ENCODE peak calls at places on chromosome 11, in four cellular contexts. One of them, this sample, is unnamed.

GRCh38 chr11:82927264-82927880 is 25.8 kb downstream of the DDIAS start:
- DNase-seq in WTC11: no peak
- DNase-seq in HepG2: peak
- DNase-seq in K562: peak
- DNase-seq in this sample: peak

GRCh38 chr11:70191495-70192140 is 11.5 kb upstream of the FADD start:
- DNase-seq in WTC11: peak
- DNase-seq in HepG2: peak
- DNase-seq in K562: peak
- DNase-seq in this sample: peak

GRCh38 chr11:117960406-117960805 is 25.8 kb upstream of the IL10RA start:
- DNase-seq in WTC11: no peak
- DNase-seq in HepG2: no peak
- DNase-seq in K562: no peak
- DNase-seq in this sample: no peak

GRCh38 chr11:58513747-58514367 is 6.0 kb upstream of the OR5B21 start:
- DNase-seq in WTC11: peak
- DNase-seq in HepG2: peak
- DNase-seq in K562: peak
- DNase-seq in this sample: peak

GRCh38 chr11:19558189-19558986 is 154.2 kb upstream of the NAV2 start:
- DNase-seq in WTC11: no peak
- DNase-seq in HepG2: no peak
- DNase-seq in K562: no peak
- DNase-seq in this sample: no peak

GRCh38 chr11:118607401-118608267 is at the start of gene PHLDB1:
- DNase-seq in WTC11: peak
- DNase-seq in HepG2: peak
- DNase-seq in K562: peak
- DNase-seq in this sample: peak

GRCh38 chr11:47004595-47005033 is 68.1 kb downstream of the CSTPP1 start:
- DNase-seq in WTC11: no peak
- DNase-seq in HepG2: peak
- DNase-seq in K562: peak
- DNase-seq in this sample: no peak

GRCh38 chr11:103878646-103879045 is 157.8 kb upstream of the DDI1 start:
- DNase-seq in WTC11: no peak
- DNase-seq in HepG2: no peak
- DNase-seq in K562: no peak
- DNase-seq in this sample: no peak

GRCh38 chr11:10561043-10561818 is 7.2 kb downstream of the LYVE1 start:
- DNase-seq in WTC11: no peak
- DNase-seq in HepG2: peak
- DNase-seq in K562: no peak
- DNase-seq in this sample: no peak

GRCh38 chr11:10875430-10876021 is 17.7 kb upstream of the ZBED5 start:
- DNase-seq in WTC11: no peak
- DNase-seq in HepG2: no peak
- DNase-seq in K562: no peak
- DNase-seq in this sample: no peak

GRCh38 chr11:65891180-65892136 is 985 bp downstream of the CCDC85B start:
- DNase-seq in WTC11: peak
- DNase-seq in HepG2: peak
- DNase-seq in K562: peak
- DNase-seq in this sample: no peak

GRCh38 chr11:69321877-69322350 is 28.0 kb downstream of the MYEOV start:
- DNase-seq in WTC11: no peak
- DNase-seq in HepG2: no peak
- DNase-seq in K562: no peak
- DNase-seq in this sample: no peak

GRCh38 chr11:58898106-58898505 is 41.2 kb upstream of the GLYATL1 start:
- DNase-seq in WTC11: no peak
- DNase-seq in HepG2: no peak
- DNase-seq in K562: no peak
- DNase-seq in this sample: no peak

GRCh38 chr11:99920956-99921355 is 766.1 kb upstream of the ARHGAP42 start:
- DNase-seq in WTC11: no peak
- DNase-seq in HepG2: no peak
- DNase-seq in K562: no peak
- DNase-seq in this sample: no peak

GRCh38 chr11:61955416-61956135 is 5.4 kb downstream of the BEST1 start:
- DNase-seq in WTC11: peak
- DNase-seq in HepG2: no peak
- DNase-seq in K562: peak
- DNase-seq in this sample: peak

DNA sequence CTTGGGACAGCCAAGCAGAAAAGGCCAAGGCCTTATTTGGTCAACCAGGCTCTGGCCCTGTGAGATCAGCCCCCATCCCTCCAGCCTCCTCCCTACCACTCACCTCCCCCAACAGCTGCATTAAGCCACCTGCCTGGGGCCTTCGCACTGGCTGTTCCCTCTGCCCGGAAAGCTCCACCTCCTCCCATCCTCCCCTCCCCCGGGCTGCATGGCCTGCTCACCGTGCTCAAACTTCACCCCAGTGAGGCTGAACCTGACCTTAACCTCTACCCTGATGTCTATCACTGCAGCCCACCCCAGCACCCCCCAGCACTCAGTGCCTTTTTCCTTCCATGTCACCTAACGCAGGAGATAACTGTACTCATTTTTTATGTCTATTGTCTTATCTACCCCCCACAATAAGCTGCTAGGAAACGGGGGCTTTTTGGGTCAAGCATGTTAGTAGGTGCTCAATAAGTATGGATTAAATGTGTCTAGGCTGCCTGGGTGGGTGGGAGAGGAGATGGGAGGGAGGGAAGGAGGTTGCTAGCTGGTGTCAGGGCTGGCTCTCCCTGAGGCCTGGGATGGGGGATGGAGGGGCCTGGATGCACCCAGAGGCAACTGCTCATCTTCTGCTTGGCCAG is 912 bp downstream of the PTPRCAP start:
- DNase-seq in WTC11: peak
- DNase-seq in HepG2: no peak
- DNase-seq in K562: peak
- DNase-seq in this sample: no peak
- TF ChIP-seq SP1 in WTC11: no peak
- TF ChIP-seq SP1 in HepG2: no peak
- TF ChIP-seq SP1 in K562: peak
- TF ChIP-seq SP1 in this sample: no peak

GRCh38 chr11:95231126-95231880 is at the start of gene SESN3:
- DNase-seq in WTC11: peak
- DNase-seq in HepG2: peak
- DNase-seq in K562: peak
- DNase-seq in this sample: peak

GRCh38 chr11:95228081-95228859 is 2.7 kb downstream of the SESN3 start:
- DNase-seq in WTC11: no peak
- DNase-seq in HepG2: no peak
- DNase-seq in K562: no peak
- DNase-seq in this sample: no peak

GRCh38 chr11:95231881-95232605 is 1.0 kb upstream of the SESN3 start:
- DNase-seq in WTC11: peak
- DNase-seq in HepG2: no peak
- DNase-seq in K562: no peak
- DNase-seq in this sample: peak

GRCh38 chr11:95229199-95230053 is 1.6 kb downstream of the SESN3 start:
- DNase-seq in WTC11: no peak
- DNase-seq in HepG2: no peak
- DNase-seq in K562: no peak
- DNase-seq in this sample: peak

DNA sequence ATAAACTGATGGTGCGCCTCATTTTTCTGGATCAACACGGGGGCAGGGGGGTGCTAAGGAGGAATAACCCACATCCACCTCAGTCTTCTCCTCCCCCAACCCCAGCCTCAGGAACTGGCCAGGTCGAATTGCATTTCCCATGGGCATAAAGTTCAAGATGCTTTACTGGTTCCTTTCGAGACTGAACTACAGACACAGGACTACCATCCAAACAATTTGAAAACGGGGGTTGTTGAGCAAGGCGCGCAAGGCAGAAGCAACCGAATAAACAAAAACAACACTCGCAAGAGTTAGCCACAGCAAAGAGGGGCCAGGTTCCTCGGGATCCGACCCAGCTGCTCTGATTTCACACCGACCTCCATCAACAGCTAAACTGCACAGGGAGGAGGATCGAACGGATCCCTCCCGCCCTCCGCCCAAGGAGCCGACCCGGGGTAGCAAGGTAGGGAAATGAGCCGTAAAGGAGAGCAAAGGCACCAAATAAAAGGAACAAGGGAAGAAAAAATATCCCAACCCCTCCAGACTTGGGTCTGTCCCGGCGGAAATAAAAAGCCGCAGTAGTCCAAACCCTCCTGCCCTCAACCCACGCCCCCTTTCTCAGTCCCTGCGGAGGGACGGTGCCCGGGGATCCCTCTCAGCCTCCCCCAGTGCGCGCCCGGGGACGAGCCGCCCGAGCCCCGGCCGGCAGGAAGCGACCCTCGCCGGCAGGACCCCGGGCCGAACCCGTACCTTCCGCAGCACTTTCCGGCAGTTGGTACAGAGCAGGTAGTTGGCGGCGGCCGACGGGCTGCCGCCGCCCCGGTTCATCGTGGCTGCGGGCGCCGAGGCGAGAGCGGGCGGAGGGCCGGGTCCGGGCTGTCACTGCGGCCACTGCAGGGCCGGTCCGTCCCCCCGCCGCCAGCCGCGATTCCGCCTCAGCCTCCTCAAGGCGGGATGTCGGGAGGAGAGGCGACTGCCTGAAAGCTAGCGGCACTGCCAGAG is 658 bp downstream of the SESN3 start:
- DNase-seq in WTC11: peak
- DNase-seq in HepG2: no peak
- DNase-seq in K562: peak
- DNase-seq in this sample: peak
- TF ChIP-seq ELF4 in WTC11: peak
- TF ChIP-seq ELF4 in HepG2: no peak
- TF ChIP-seq ELF4 in K562: no peak
- TF ChIP-seq ELF4 in this sample: no peak

GRCh38 chr11:113006916-113007445 is 45.8 kb downstream of the NCAM1 start:
- DNase-seq in WTC11: no peak
- DNase-seq in HepG2: no peak
- DNase-seq in K562: no peak
- DNase-seq in this sample: no peak
- TF ChIP-seq SP1 in WTC11: no peak
- TF ChIP-seq SP1 in HepG2: no peak
- TF ChIP-seq SP1 in K562: no peak
- TF ChIP-seq SP1 in this sample: no peak

GRCh38 chr11:110032257-110032656 is 60.9 kb upstream of the ZC3H12C start:
- DNase-seq in WTC11: no peak
- DNase-seq in HepG2: no peak
- DNase-seq in K562: no peak
- DNase-seq in this sample: no peak

GRCh38 chr11:110035339-110035738 is 57.9 kb upstream of the ZC3H12C start:
- DNase-seq in WTC11: no peak
- DNase-seq in HepG2: no peak
- DNase-seq in K562: no peak
- DNase-seq in this sample: no peak

GRCh38 chr11:110031171-110031570 is 62.0 kb upstream of the ZC3H12C start:
- DNase-seq in WTC11: no peak
- DNase-seq in HepG2: no peak
- DNase-seq in K562: no peak
- DNase-seq in this sample: no peak

GRCh38 chr11:110034816-110035215 is 58.4 kb upstream of the ZC3H12C start:
- DNase-seq in WTC11: no peak
- DNase-seq in HepG2: no peak
- DNase-seq in K562: no peak
- DNase-seq in this sample: no peak

DNA sequence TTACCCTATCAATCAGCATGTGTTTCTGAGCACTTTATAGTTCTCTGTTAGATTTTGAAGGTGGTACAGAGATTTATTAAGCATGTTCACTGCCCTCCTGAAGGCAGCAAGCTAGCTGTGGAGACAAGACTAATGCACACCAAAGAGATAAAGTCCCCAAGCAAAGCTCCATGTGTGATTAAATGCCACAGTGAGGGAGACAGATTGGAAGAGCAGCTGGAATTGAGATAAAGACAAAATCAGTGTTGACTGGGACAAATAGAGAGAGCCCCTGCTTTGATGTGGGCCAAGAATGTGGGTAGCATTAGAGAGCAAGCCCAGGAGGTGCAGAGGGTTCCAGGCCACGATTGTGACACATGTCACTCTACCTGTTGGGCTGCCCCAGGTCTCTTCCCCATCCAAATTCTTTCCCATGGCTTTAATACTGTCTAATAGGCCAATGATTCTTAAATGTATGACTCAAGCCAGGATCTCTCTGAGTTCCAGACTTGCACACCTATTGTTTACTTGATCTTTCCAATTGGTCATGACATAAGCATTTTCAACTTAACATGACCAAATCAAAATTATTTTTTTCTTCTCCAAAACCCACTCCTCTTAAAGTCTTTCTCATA is 60.1 kb upstream of the ZC3H12C start:
- DNase-seq in WTC11: no peak
- DNase-seq in HepG2: no peak
- DNase-seq in K562: no peak
- DNase-seq in this sample: no peak
- TF ChIP-seq ELF4 in WTC11: no peak
- TF ChIP-seq ELF4 in HepG2: no peak
- TF ChIP-seq ELF4 in K562: no peak
- TF ChIP-seq ELF4 in this sample: no peak

GRCh38 chr11:84686726-84687125 is 940.4 kb downstream of the DLG2 start:
- DNase-seq in WTC11: no peak
- DNase-seq in HepG2: no peak
- DNase-seq in K562: no peak
- DNase-seq in this sample: no peak

GRCh38 chr11:84691830-84692229 is 935.3 kb downstream of the DLG2 start:
- DNase-seq in WTC11: no peak
- DNase-seq in HepG2: no peak
- DNase-seq in K562: no peak
- DNase-seq in this sample: no peak

GRCh38 chr11:84685149-84685548 is 942.0 kb downstream of the DLG2 start:
- DNase-seq in WTC11: no peak
- DNase-seq in HepG2: no peak
- DNase-seq in K562: no peak
- DNase-seq in this sample: no peak

GRCh38 chr11:84685976-84686375 is 941.2 kb downstream of the DLG2 start:
- DNase-seq in WTC11: no peak
- DNase-seq in HepG2: no peak
- DNase-seq in K562: no peak
- DNase-seq in this sample: no peak

GRCh38 chr11:84687433-84687832 is 939.7 kb downstream of the DLG2 start:
- DNase-seq in WTC11: no peak
- DNase-seq in HepG2: no peak
- DNase-seq in K562: no peak
- DNase-seq in this sample: no peak
- TF ChIP-seq SP1 in WTC11: no peak
- TF ChIP-seq SP1 in HepG2: no peak
- TF ChIP-seq SP1 in K562: no peak
- TF ChIP-seq SP1 in this sample: no peak

This sample was measured in HEK293T.